ENCODE peak calls at places on chromosomes 6 and 20, in nine cellular contexts. X is brain microvascular endothelial cell, C is pancreas, Y is GM13976, H is fibroblast of lung, G is lower leg skin, A is uterus, O is HCT116, R is colonic mucosa. Q is an unnamed sample.

GRCh38 chr6:34558172-34558714 is 2.1 kb upstream of the SPDEF start:
- DNase-seq in X (no peak), C (no peak), Y (no peak), H (no peak), G (no peak), A (no peak), O (no peak), R (no peak), Q (no peak)

GRCh38 chr6:73665686-73666319 is 12.0 kb upstream of the SLC17A5 start:
- DNase-seq in X (no peak), C (no peak), Y (no peak), H (peak), G (no peak), A (no peak), O (no peak), R (no peak), Q (no peak)

GRCh38 chr6:38638941-38639497 is 710 bp downstream of the BTBD9 start:
- DNase-seq in X (peak), C (no peak), Y (peak), H (peak), G (no peak), A (no peak), O (peak), R (peak), Q (no peak)

GRCh38 chr6:18400831-18401446 is 13.8 kb downstream of the RNF144B start:
- DNase-seq in X (peak), C (no peak), Y (peak), H (peak), G (no peak), A (no peak), O (no peak), R (no peak), Q (no peak)

GRCh38 chr6:130933712-130934200 is 106.5 kb downstream of the SMLR1 start:
- DNase-seq in X (peak), C (no peak), Y (no peak), H (peak), G (no peak), A (no peak), O (no peak), R (no peak), Q (no peak)

GRCh38 chr6:23027281-23027680 is 457.9 kb downstream of the HDGFL1 start:
- DNase-seq in X (no peak), C (no peak), Y (no peak), H (peak), G (no peak), A (no peak), O (no peak), R (no peak), Q (no peak)

GRCh38 chr6:93621400-93621799 is 202.0 kb upstream of the EPHA7 start:
- DNase-seq in X (no peak), C (no peak), Y (no peak), H (no peak), G (no peak), A (no peak), O (no peak), R (no peak), Q (no peak)

GRCh38 chr6:41673704-41674000 is 35.4 kb downstream of the MDFI start:
- DNase-seq in X (no peak), C (no peak), Y (no peak), H (no peak), G (no peak), A (no peak), O (no peak), R (no peak), Q (no peak)

GRCh38 chr20:6502219-6502618 is 265.3 kb upstream of the BMP2 start:
- DNase-seq in X (no peak), C (no peak), Y (no peak), H (peak), G (no peak), A (no peak), O (no peak), R (no peak), Q (no peak)

GRCh38 chr6:97049254-97050004 is 124.9 kb downstream of the KLHL32 start:
- DNase-seq in X (no peak), C (no peak), Y (peak), H (no peak), G (no peak), A (no peak), O (no peak), R (no peak), Q (no peak)

GRCh38 chr6:134060491-134061106 is 8.2 kb upstream of the SLC2A12 start:
- DNase-seq in X (peak), C (no peak), Y (no peak), H (peak), G (no peak), A (no peak), O (no peak), R (no peak), Q (no peak)

DNA sequence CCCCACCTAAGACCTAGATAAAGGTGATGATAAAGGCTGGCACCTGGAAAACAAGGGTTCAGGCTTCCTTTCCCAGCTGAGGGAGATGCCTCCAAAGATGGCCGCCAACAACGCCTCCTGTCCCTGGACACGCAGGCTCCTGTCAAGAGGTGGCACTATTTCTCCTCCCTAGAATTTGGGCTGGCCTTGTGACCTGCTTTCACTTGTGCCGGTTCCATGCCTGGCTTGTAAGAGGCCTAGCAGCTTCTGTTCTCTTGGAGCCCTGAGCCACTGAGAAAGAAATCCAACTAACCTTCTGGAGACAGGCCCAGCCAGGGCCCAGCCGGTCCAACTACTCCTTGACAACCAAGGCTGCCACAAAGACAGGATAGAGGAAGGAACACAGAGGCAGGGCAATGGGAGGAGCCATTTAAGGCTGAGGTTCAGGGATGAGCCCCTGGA is 60.2 kb upstream of the RALY start:
- DNase-seq in X (peak), C (peak), Y (peak), H (no peak), G (peak), A (peak), O (peak), R (peak), Q (no peak)
- TF ChIP-seq CTCF in X (peak), C (no peak), Y (peak), H (peak), G (no peak), A (no peak), O (peak), R (peak), Q (peak)

DNA sequence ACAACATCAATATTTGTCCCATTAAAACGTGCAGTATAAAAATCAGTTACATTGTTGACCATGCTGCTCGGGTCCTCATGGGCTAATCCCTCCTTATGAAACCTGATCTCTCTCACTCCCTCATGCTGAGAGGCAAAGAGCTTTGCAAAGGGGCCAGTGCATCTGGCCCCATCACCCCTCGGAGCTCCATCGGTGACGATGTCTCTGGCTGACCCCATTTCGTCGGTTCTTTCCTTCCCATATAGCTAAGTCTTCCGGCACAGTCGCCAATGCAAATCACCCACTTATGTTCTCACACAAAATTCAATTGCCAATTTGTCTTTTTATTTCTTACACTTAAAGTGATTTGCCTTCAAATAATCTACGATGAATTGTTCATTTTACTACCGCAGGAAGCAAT is 199.9 kb upstream of the CDH4 start:
- DNase-seq in X (no peak), C (no peak), Y (no peak), H (no peak), G (peak), A (no peak), O (no peak), R (no peak), Q (no peak)
- TF ChIP-seq CTCF in X (no peak), C (no peak), Y (no peak), H (no peak), G (no peak), A (no peak), O (no peak), R (no peak), Q (no peak)

GRCh38 chr6:163182696-163183095 is 231.8 kb upstream of the QKI start:
- DNase-seq in X (no peak), C (no peak), Y (no peak), H (no peak), G (no peak), A (no peak), O (no peak), R (no peak), Q (no peak)

GRCh38 chr6:163179061-163179460 is 235.5 kb upstream of the QKI start:
- DNase-seq in X (no peak), C (no peak), Y (no peak), H (no peak), G (no peak), A (no peak), O (no peak), R (no peak), Q (no peak)

GRCh38 chr6:163179721-163180120 is 234.8 kb upstream of the QKI start:
- DNase-seq in X (no peak), C (no peak), Y (no peak), H (no peak), G (no peak), A (no peak), O (no peak), R (no peak), Q (no peak)

GRCh38 chr6:163181666-163182180 is 232.8 kb upstream of the QKI start:
- DNase-seq in X (no peak), C (no peak), Y (no peak), H (peak), G (no peak), A (no peak), O (no peak), R (no peak), Q (no peak)

DNA sequence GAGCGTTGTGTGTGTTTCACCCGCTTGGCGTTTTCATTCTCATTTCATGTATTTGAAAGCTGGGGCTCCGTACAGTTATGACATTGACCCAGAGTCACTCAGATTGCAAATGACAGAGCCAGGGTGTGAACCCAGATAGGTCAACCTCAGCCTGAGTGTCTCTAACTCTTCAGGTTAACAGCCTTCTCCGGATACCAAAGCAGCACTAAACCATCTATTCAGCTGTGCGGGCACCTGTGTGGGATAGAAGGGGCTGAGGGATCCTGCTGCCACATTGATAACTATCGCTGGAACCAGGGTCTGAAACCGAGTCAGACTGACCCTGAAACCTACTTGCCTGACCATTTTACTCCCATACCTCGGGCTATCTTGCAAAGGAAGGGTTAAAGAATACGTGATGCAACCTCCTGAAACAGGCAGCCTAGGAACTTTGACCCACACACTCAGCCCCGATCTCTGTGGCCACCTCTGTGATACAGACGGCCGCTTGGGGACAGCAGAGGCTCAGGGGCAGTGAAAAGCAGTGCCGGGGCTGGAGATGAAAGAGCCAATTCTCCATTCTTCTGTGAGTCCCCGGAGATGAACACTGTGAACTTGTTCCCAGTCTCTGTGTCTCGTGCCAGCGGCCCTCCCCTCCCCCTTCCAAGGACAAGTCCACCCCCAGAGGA is 233.5 kb upstream of the QKI start:
- DNase-seq in X (peak), C (peak), Y (peak), H (peak), G (peak), A (peak), O (peak), R (no peak), Q (no peak)
- TF ChIP-seq CTCF in X (peak), C (no peak), Y (peak), H (no peak), G (no peak), A (peak), O (peak), R (no peak), Q (peak)

GRCh38 chr6:159759645-159760044 is 2.2 kb upstream of the ACAT2 start:
- DNase-seq in X (no peak), C (no peak), Y (no peak), H (no peak), G (no peak), A (no peak), O (no peak), R (no peak), Q (no peak)

GRCh38 chr6:159760602-159761057 is 1.2 kb upstream of the ACAT2 start:
- DNase-seq in X (peak), C (no peak), Y (no peak), H (peak), G (no peak), A (no peak), O (no peak), R (no peak), Q (no peak)

GRCh38 chr6:159756508-159756907 is 5.3 kb upstream of the ACAT2 start:
- DNase-seq in X (no peak), C (no peak), Y (no peak), H (no peak), G (no peak), A (no peak), O (no peak), R (no peak), Q (no peak)

GRCh38 chr6:159761135-159761872 is 541 bp upstream of the ACAT2 start:
- DNase-seq in X (peak), C (peak), Y (peak), H (peak), G (peak), A (peak), O (no peak), R (peak), Q (no peak)

GRCh38 chr6:159758031-159759001 is 3.5 kb upstream of the ACAT2 start:
- DNase-seq in X (peak), C (no peak), Y (no peak), H (peak), G (no peak), A (no peak), O (peak), R (no peak), Q (no peak)
- TF ChIP-seq CTCF in X (peak), C (no peak), Y (no peak), H (no peak), G (no peak), A (no peak), O (peak), R (no peak), Q (peak)

DNA sequence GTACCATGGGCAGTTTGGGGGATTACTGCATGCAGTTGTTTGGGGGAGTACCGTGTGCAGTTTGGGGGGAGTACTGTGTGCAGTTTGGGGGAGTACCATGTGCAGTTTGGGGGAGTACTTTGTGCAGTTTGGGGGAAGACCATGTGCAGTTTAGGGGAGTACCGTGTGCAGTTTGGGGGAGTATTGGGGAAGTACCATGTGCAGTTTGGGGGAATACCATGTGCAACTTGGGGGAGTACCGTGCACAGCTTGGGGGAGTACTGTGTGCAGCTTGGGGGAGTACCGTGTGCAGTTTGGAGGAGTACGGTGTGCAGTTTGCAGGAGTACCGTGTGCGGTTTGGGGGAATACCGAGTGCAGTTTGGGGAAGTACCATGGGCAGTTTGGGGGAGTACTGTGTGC is 22.3 kb downstream of the CDH4 start:
- DNase-seq in X (no peak), C (no peak), Y (no peak), H (no peak), G (no peak), A (no peak), O (no peak), R (no peak), Q (no peak)
- TF ChIP-seq CTCF in X (no peak), C (no peak), Y (no peak), H (no peak), G (no peak), A (no peak), O (no peak), R (no peak), Q (no peak)

DNA sequence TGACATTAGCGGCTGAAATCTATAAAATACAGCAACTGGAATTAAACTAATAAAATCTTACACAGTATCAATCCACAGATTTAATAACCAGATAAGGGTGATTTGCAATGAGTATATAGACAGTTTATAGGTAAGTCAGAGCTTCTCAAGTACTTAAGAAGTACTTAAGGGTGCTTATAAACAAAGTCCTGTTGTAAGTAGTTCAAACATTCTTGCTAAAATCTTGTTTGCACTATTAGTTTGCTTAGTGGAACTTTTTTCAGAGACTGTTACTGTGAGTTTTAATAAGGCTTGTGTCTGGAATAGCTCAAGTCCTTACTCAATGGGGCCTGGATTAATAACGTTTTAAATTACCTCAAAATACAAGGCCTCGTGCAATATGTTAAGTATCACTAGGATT is 240.5 kb downstream of the GMDS start:
- DNase-seq in X (no peak), C (no peak), Y (no peak), H (no peak), G (no peak), A (no peak), O (no peak), R (no peak), Q (no peak)
- TF ChIP-seq CTCF in X (no peak), C (no peak), Y (no peak), H (no peak), G (no peak), A (no peak), O (no peak), R (no peak), Q (no peak)

DNA sequence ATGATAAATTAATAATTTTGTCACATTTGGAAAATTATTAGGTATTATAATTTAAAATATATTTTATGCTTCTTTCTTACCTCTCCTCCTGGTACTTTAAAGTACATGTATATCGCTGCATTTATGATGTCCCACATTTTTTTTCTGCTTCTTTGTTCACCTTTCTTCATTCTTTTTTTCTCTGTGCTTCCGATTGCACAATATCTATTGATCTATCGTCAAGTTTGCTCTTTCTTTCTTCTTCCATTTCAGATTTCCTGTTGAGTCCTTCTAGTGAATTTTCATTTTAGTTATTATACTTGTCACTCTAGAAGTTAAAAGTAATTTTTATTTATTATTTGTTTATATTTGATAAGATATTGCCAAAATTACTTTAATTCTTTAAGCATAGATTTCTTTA is 441.0 kb upstream of the HS3ST5 start:
- DNase-seq in X (no peak), C (no peak), Y (no peak), H (no peak), G (no peak), A (no peak), O (no peak), R (no peak), Q (no peak)
- TF ChIP-seq CTCF in X (no peak), C (no peak), Y (no peak), H (no peak), G (no peak), A (no peak), O (no peak), R (no peak), Q (no peak)

GRCh38 chr20:5001174-5002076 is at the start of gene SLC23A2:
- DNase-seq in X (no peak), C (peak), Y (peak), H (peak), G (no peak), A (peak), O (no peak), R (peak), Q (no peak)

GRCh38 chr20:4997207-4997606 is 4.1 kb downstream of the SLC23A2 start:
- DNase-seq in X (no peak), C (no peak), Y (no peak), H (peak), G (no peak), A (no peak), O (no peak), R (no peak), Q (no peak)

GRCh38 chr20:4999788-5000187 is 1.5 kb downstream of the SLC23A2 start:
- DNase-seq in X (no peak), C (no peak), Y (no peak), H (no peak), G (no peak), A (no peak), O (no peak), R (peak), Q (no peak)

GRCh38 chr20:5000263-5001173 is 792 bp downstream of the SLC23A2 start:
- DNase-seq in X (no peak), C (peak), Y (peak), H (no peak), G (peak), A (peak), O (no peak), R (peak), Q (no peak)

GRCh38 chr20:4998160-4998651 is 3.1 kb downstream of the SLC23A2 start:
- DNase-seq in X (no peak), C (no peak), Y (peak), H (no peak), G (no peak), A (no peak), O (no peak), R (no peak), Q (no peak)
- TF ChIP-seq CTCF in X (peak), C (no peak), Y (no peak), H (no peak), G (no peak), A (no peak), O (peak), R (no peak), Q (peak)

Q was measured in chondrocyte.